ENCODE peak calls at places on chromosomes 12 and 14, in seven cellular contexts. M is CD8-positive, alpha-beta memory T cell; O is OCI-LY7; D is fibroblast of lung; S is CD4-positive, alpha-beta memory T cell; X is HCT116; T is cardiac muscle cell. U is an unnamed sample.

GRCh38 chr14:72186461-72187035 is 254.3 kb downstream of the RGS6 start:
- DNase-seq in D (no peak), X (no peak), M (no peak), S (no peak), O (no peak), T (no peak), U (no peak)

GRCh38 chr14:85387181-85387580 is 142.8 kb upstream of the FLRT2 start:
- DNase-seq in O (no peak), D (no peak), T (no peak), S (no peak), M (no peak), X (no peak), U (no peak)

GRCh38 chr14:96827310-96827709 is 30.1 kb downstream of the VRK1 start:
- DNase-seq in S (no peak), M (no peak), O (no peak), T (no peak), D (peak; percentile 20), X (no peak), U (no peak)

GRCh38 chr12:76108356-76108755 is 23.9 kb upstream of the NAP1L1 start:
- DNase-seq in M (no peak), S (no peak), D (no peak), O (no peak), T (no peak), X (no peak), U (no peak)

GRCh38 chr12:102463659-102464249 is 16.6 kb downstream of the IGF1 start:
- DNase-seq in O (no peak), S (no peak), M (no peak), X (no peak), T (no peak), D (no peak), U (no peak)

GRCh38 chr12:6183689-6184441 is 16.3 kb upstream of the CD9 start:
- DNase-seq in S (no peak), X (no peak), T (peak; percentile 78), D (peak; percentile 76), O (no peak), M (no peak), U (no peak)

GRCh38 chr12:2613674-2614073 is 181.1 kb upstream of the FKBP4 start:
- DNase-seq in X (peak; percentile 54), M (no peak), S (no peak), D (peak; percentile 98), T (peak; percentile 93), O (no peak), U (peak; percentile 15)

GRCh38 chr12:131591714-131592709 is 118.9 kb upstream of the SFSWAP start:
- DNase-seq in X (no peak), S (no peak), M (no peak), D (no peak), T (no peak), O (no peak), U (no peak)

GRCh38 chr12:122062832-122063690 is 15.5 kb upstream of the MLXIP start:
- DNase-seq in M (no peak), O (no peak), D (peak; percentile 61), X (peak; percentile 53), S (no peak), T (peak; percentile 87), U (no peak)

GRCh38 chr14:51650721-51651387 is 856 bp upstream of the FRMD6 start:
- DNase-seq in T (no peak), S (no peak), X (no peak), D (no peak), O (no peak), M (no peak), U (peak; percentile 2)

GRCh38 chr12:121799175-121799841 is 4.5 kb upstream of the SETD1B start:
- DNase-seq in D (peak; percentile 92), M (peak; percentile 66), T (peak; percentile 78), S (peak; percentile 69), X (peak; percentile 75), O (peak; percentile 71), U (peak; percentile 49)

GRCh38 chr14:101226603-101227425 is 323.3 kb upstream of the RTL1 start:
- DNase-seq in S (no peak), O (no peak), M (no peak), T (no peak), D (no peak), X (no peak), U (no peak)

GRCh38 chr12:90989617-90990232 is 15.0 kb downstream of the EPYC start:
- DNase-seq in S (no peak), T (no peak), X (no peak), D (no peak), O (no peak), M (no peak), U (no peak)

GRCh38 chr14:50312734-50313054 is 570 bp downstream of the DMAC2L start:
- DNase-seq in T (no peak), M (peak; percentile 73), O (peak; percentile 66), X (no peak), S (peak; percentile 78), D (no peak), U (peak; percentile 78)

GRCh38 chr12:121205491-121205890 is 4.4 kb upstream of the P2RX4 start:
- DNase-seq in X (no peak), M (no peak), O (no peak), T (no peak), S (no peak), D (no peak), U (no peak)

GRCh38 chr12:31324845-31325523 is 966 bp downstream of the SINHCAF start:
- DNase-seq in S (peak; percentile 57), D (peak; percentile 55), T (peak; percentile 67), X (no peak), M (peak; percentile 41), O (peak; percentile 71), U (peak; percentile 49)

GRCh38 chr12:91126516-91126915 is 15.2 kb upstream of the LUM start:
- DNase-seq in X (no peak), D (peak; percentile 43), M (no peak), T (no peak), S (no peak), O (no peak), U (no peak)

GRCh38 chr12:15131462-15131861 is 89.8 kb downstream of the RERG start:
- DNase-seq in M (no peak), X (no peak), S (no peak), D (peak; percentile 54), T (no peak), O (no peak), U (no peak)

GRCh38 chr12:57609781-57610552 is 1.3 kb upstream of the ARHGEF25 start:
- DNase-seq in X (no peak), S (no peak), O (no peak), M (no peak), T (no peak), D (no peak), U (no peak)

GRCh38 chr12:25236190-25236589 is 14.5 kb downstream of the KRAS start:
- DNase-seq in D (peak; percentile 57), O (no peak), X (no peak), S (no peak), T (peak; percentile 20), M (no peak), U (no peak)

GRCh38 chr12:47705239-47705570 is 625 bp downstream of the RPAP3 start:
- DNase-seq in O (no peak), D (no peak), S (no peak), X (no peak), T (no peak), M (no peak), U (no peak)

GRCh38 chr12:96828169-96828789 is 78.8 kb upstream of the NEDD1 start:
- DNase-seq in S (no peak), T (no peak), X (no peak), D (no peak), M (no peak), O (peak; percentile 5), U (no peak)

GRCh38 chr12:71164166-71164876 is 6.5 kb upstream of the TSPAN8 start:
- DNase-seq in M (no peak), T (peak; percentile 57), X (no peak), O (no peak), D (no peak), S (no peak), U (no peak)
- H3K4me1 ChIP-seq in M (no peaks in the 10 kb centered on the region), T (no peaks in the 10 kb centered on the region), X (no peaks in the 10 kb centered on the region), O (no peaks in the 10 kb centered on the region), D (no peaks in the 10 kb centered on the region), S (no peaks in the 10 kb centered on the region), U (no peaks in the 10 kb centered on the region)

GRCh38 chr12:7503686-7504085 is at the start of gene CD163:
- DNase-seq in X (no peak), T (no peak), D (no peak), S (no peak), O (no peak), M (no peak), U (no peak)
- H3K4me3 ChIP-seq in X (no peak within 1 kb of the TSS), T (no peak within 1 kb of the TSS), D (no peak within 1 kb of the TSS), S (no peak within 1 kb of the TSS), O (no peak within 1 kb of the TSS), M (no peak within 1 kb of the TSS), U (no peak within 1 kb of the TSS)

GRCh38 chr12:3628629-3629028 is 124.3 kb downstream of the CRACR2A start:
- DNase-seq in O (no peak), M (no peak), T (no peak), X (no peak), D (no peak), S (no peak), U (no peak)

GRCh38 chr12:3624273-3624672 is 128.6 kb downstream of the CRACR2A start:
- DNase-seq in X (no peak), T (no peak), M (no peak), D (no peak), O (no peak), S (no peak), U (no peak)

GRCh38 chr12:3629082-3629830 is 123.7 kb downstream of the CRACR2A start:
- DNase-seq in X (no peak), T (no peak), O (no peak), D (no peak), M (no peak), S (no peak), U (no peak)

GRCh38 chr12:3630111-3630510 is 122.8 kb downstream of the CRACR2A start:
- DNase-seq in O (no peak), X (no peak), M (no peak), D (no peak), T (no peak), S (no peak), U (no peak)

DNA sequence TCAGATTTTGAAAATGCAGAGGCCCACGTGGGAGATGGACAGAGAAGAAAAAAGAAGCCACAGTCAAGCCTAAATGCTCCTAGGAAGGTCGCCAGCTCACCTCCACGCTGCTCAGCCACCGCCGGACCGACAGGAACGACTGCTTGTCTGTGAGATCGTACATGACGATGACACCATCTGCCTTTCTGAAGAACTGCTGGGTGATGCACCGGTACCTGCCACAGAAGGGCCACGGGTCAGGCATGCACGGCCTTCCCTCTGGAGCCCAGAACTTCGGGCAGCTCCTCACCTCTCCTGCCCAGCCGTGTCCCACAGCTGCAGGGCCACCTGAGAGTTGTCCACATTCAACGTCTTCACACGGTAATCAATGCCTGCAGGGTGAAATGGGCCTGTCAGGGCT is 125.6 kb downstream of the CRACR2A start:
- DNase-seq in M (no peak), T (no peak), X (no peak), D (no peak), S (no peak), O (no peak), U (no peak)
- H3K36me3 ChIP-seq in M (peaks cover 22% of the 10 kb centered on the region), T (no peaks in the 10 kb centered on the region), X (peaks cover 4% of the 10 kb centered on the region), D (no peaks in the 10 kb centered on the region), S (peaks cover 55% of the 10 kb centered on the region), O (peaks cover 16% of the 10 kb centered on the region), U (peaks cover 54% of the 10 kb centered on the region)

GRCh38 chr14:70812124-70812818 is 3.0 kb upstream of the MAP3K9 start:
- DNase-seq in O (no peak), X (no peak), T (no peak), S (no peak), D (no peak), M (no peak), U (no peak)
- H3K4me1 ChIP-seq in O (peaks cover 36% of the 10 kb centered on the region), X (peaks cover 33% of the 10 kb centered on the region), T (peaks cover 16% of the 10 kb centered on the region), S (peaks cover 19% of the 10 kb centered on the region), D (no peaks in the 10 kb centered on the region), M (peaks cover 16% of the 10 kb centered on the region), U (peaks cover 16% of the 10 kb centered on the region)